ENCODE peak calls at places on chromosomes 2 and 18, in six cellular contexts. S is HuH-7; P is stimulated activated CD4-positive, alpha-beta T cell treated with anti-CD3 and anti-CD28 coated beads, Interleukin-4, amount 100 ng/mL, for 48 hours; Z is HuH-7.5; R is PC-3; E is smooth muscle cell of the brain vasculature. K is an unnamed sample.

GRCh38 chr18:25935356-25935755 is 155.1 kb downstream of the SS18 start:
- DNase-seq in E (no peak), Z (no peak), S (no peak), R (no peak), P (no peak), K (no peak)

GRCh38 chr18:12359515-12359927 is 17.5 kb downstream of the AFG3L2 start:
- DNase-seq in E (no peak), Z (no peak), P (no peak), S (no peak), R (no peak), K (no peak)

GRCh38 chr2:196239622-196240587 is 68.5 kb upstream of the STK17B start:
- DNase-seq in R (peak), Z (no peak), E (no peak), P (peak), S (no peak), K (no peak)

GRCh38 chr2:145460151-145460550 is 940.2 kb upstream of the ZEB2 start:
- DNase-seq in R (no peak), E (no peak), Z (no peak), S (no peak), P (no peak), K (no peak)

GRCh38 chr2:101119431-101119830 is 31.8 kb downstream of the TBC1D8 start:
- DNase-seq in R (peak), Z (no peak), P (no peak), S (no peak), E (no peak), K (no peak)

GRCh38 chr2:111066062-111066593 is 54.6 kb upstream of the BCL2L11 start:
- DNase-seq in S (no peak), R (no peak), P (no peak), Z (no peak), E (no peak), K (no peak)

GRCh38 chr2:199395311-199395710 is 62.4 kb downstream of the SATB2 start:
- DNase-seq in R (no peak), E (no peak), Z (no peak), P (no peak), S (no peak), K (no peak)

GRCh38 chr18:31931163-31931885 is 11.6 kb downstream of the TRAPPC8 start:
- DNase-seq in E (no peak), Z (no peak), S (no peak), R (no peak), P (no peak), K (no peak)

GRCh38 chr2:234033885-234034284 is 16.6 kb upstream of the SPP2 start:
- DNase-seq in Z (no peak), R (no peak), S (no peak), E (no peak), P (no peak), K (no peak)

GRCh38 chr2:64212346-64212745 is 68.1 kb upstream of the PELI1 start:
- DNase-seq in E (no peak), S (no peak), Z (no peak), P (no peak), R (peak), K (no peak)

GRCh38 chr2:148614332-148615049 is 30.1 kb upstream of the EPC2 start:
- DNase-seq in P (no peak), E (no peak), S (no peak), R (peak), Z (no peak), K (no peak)

GRCh38 chr2:237639441-237640220 is 12.2 kb downstream of the LRRFIP1 start:
- DNase-seq in P (no peak), S (no peak), Z (no peak), R (no peak), E (no peak), K (no peak)

GRCh38 chr2:69639246-69639645 is 4.3 kb downstream of the AAK1 start:
- DNase-seq in E (no peak), S (no peak), P (no peak), R (no peak), Z (no peak), K (no peak)

GRCh38 chr2:174835797-174836255 is 71.6 kb upstream of the CHRNA1 start:
- DNase-seq in S (no peak), Z (no peak), E (peak), P (peak), R (peak), K (no peak)

GRCh38 chr2:61645911-61646310 is 107.8 kb upstream of the XPO1 start:
- DNase-seq in Z (no peak), E (peak), R (peak), P (no peak), S (no peak), K (no peak)

GRCh38 chr2:152542995-152543481 is 174.2 kb downstream of the PRPF40A start:
- DNase-seq in E (no peak), R (peak), Z (no peak), S (no peak), P (no peak), K (no peak)

GRCh38 chr18:59276047-59276446 is 2.8 kb upstream of the RAX start:
- DNase-seq in Z (no peak), R (no peak), S (no peak), P (no peak), E (no peak), K (no peak)

GRCh38 chr18:23231340-23232021 is 96.2 kb downstream of the CABLES1 start:
- DNase-seq in Z (no peak), R (peak), E (peak), S (no peak), P (peak), K (no peak)

GRCh38 chr2:45242161-45242741 is 233.0 kb upstream of the SIX2 start:
- DNase-seq in E (no peak), Z (no peak), R (no peak), P (no peak), S (no peak), K (no peak)

GRCh38 chr2:145220496-145220895 is 700.6 kb upstream of the ZEB2 start:
- DNase-seq in P (no peak), R (no peak), S (no peak), Z (no peak), E (no peak), K (no peak)

GRCh38 chr2:208827549-208828221 is 421.1 kb downstream of the PTH2R start:
- DNase-seq in Z (no peak), S (no peak), P (no peak), E (no peak), R (no peak), K (no peak)

GRCh38 chr2:127951031-127951430 is 65.3 kb upstream of the AMMECR1L start:
- DNase-seq in R (peak), S (no peak), Z (no peak), E (no peak), P (no peak), K (no peak)

GRCh38 chr18:907880-908512 is 3.3 kb downstream of the ADCYAP1 start:
- DNase-seq in Z (peak), R (no peak), P (no peak), S (peak), E (no peak), K (no peak)

GRCh38 chr2:41736105-41736567 is 311.7 kb upstream of the PKDCC start:
- DNase-seq in P (no peak), Z (no peak), S (no peak), R (no peak), E (no peak), K (no peak)

GRCh38 chr2:201452856-201453643 is 1.5 kb downstream of the STRADB start:
- DNase-seq in R (no peak), S (no peak), Z (no peak), P (no peak), E (no peak), K (no peak)

GRCh38 chr2:159817278-159817677 is 19.3 kb upstream of the CD302 start:
- DNase-seq in Z (no peak), E (no peak), P (no peak), R (no peak), S (no peak), K (no peak)

GRCh38 chr18:11984091-11984490 is 2.8 kb downstream of the IMPA2 start:
- DNase-seq in R (no peak), Z (no peak), E (no peak), P (no peak), S (no peak), K (no peak)

GRCh38 chr2:32745675-32746074 is 117.8 kb downstream of the TTC27 start:
- DNase-seq in R (no peak), E (no peak), S (no peak), Z (no peak), P (no peak), K (no peak)

GRCh38 chr2:3642521-3643215 is 15.3 kb upstream of the ALLC start:
- DNase-seq in E (no peak), S (no peak), P (no peak), R (no peak), Z (no peak), K (no peak)

GRCh38 chr18:3261035-3261392 is 919 bp upstream of the MYL12B start:
- DNase-seq in Z (no peak), P (no peak), S (no peak), R (no peak), E (no peak), K (no peak)

GRCh38 chr2:142585785-142586184 is 291.7 kb upstream of the KYNU start:
- DNase-seq in E (no peak), Z (no peak), R (no peak), S (no peak), P (no peak), K (no peak)

GRCh38 chr2:120283649-120284048 is 31.0 kb downstream of the RALB start:
- DNase-seq in R (no peak), E (peak), S (peak), P (no peak), Z (no peak), K (no peak)

GRCh38 chr18:22846088-22846683 is 86.9 kb upstream of the RBBP8 start:
- DNase-seq in Z (no peak), E (no peak), R (peak), P (no peak), S (no peak), K (no peak)

GRCh38 chr2:9627310-9627709 is 3.5 kb downstream of the YWHAQ start:
- DNase-seq in P (no peak), Z (no peak), S (no peak), R (peak), E (no peak), K (no peak)